ENCODE peak calls at places on chromosomes 13 and 19, in six cellular contexts. One of them, this sample, is unnamed.

GRCh38 chr19:1921326-1921725 is 16.1 kb downstream of the ADAT3 start:
- DNase-seq in HCT116: no peak
- DNase-seq in H1: no peak
- DNase-seq in K562: no peak
- DNase-seq in GM12878: no peak
- DNase-seq in WTC11: no peak
- DNase-seq in this sample: no peak

GRCh38 chr19:51531349-51532315 is at the start of gene SIGLEC6:
- DNase-seq in H1: no peak
- DNase-seq in GM12878: peak
- DNase-seq in K562: no peak
- DNase-seq in HCT116: no peak
- DNase-seq in WTC11: peak
- DNase-seq in this sample: no peak

GRCh38 chr13:37175996-37176395 is 70.5 kb upstream of the CSNK1A1L start:
- DNase-seq in WTC11: no peak
- DNase-seq in H1: no peak
- DNase-seq in GM12878: no peak
- DNase-seq in K562: no peak
- DNase-seq in HCT116: no peak
- DNase-seq in this sample: no peak

GRCh38 chr19:12841094-12841493 is 2.8 kb downstream of the MAST1 start:
- DNase-seq in H1: peak
- DNase-seq in GM12878: no peak
- DNase-seq in HCT116: no peak
- DNase-seq in WTC11: peak
- DNase-seq in K562: peak
- DNase-seq in this sample: peak

GRCh38 chr19:6216996-6217751 is 62.6 kb downstream of the MLLT1 start:
- DNase-seq in K562: peak
- DNase-seq in WTC11: peak
- DNase-seq in HCT116: no peak
- DNase-seq in H1: peak
- DNase-seq in GM12878: no peak
- DNase-seq in this sample: peak

GRCh38 chr19:44893704-44894103 is 2.6 kb downstream of the TOMM40 start:
- DNase-seq in H1: no peak
- DNase-seq in HCT116: no peak
- DNase-seq in K562: no peak
- DNase-seq in GM12878: no peak
- DNase-seq in WTC11: no peak
- DNase-seq in this sample: no peak

GRCh38 chr13:41177616-41178015 is 16.8 kb downstream of the KBTBD7 start:
- DNase-seq in WTC11: no peak
- DNase-seq in HCT116: no peak
- DNase-seq in GM12878: no peak
- DNase-seq in K562: no peak
- DNase-seq in H1: no peak
- DNase-seq in this sample: no peak

GRCh38 chr13:51804295-51805172 is 571 bp upstream of the DHRS12 start:
- DNase-seq in H1: no peak
- DNase-seq in WTC11: no peak
- DNase-seq in HCT116: no peak
- DNase-seq in GM12878: no peak
- DNase-seq in K562: no peak
- DNase-seq in this sample: no peak

GRCh38 chr13:28584873-28585317 is 74.0 kb upstream of the POMP start:
- DNase-seq in GM12878: no peak
- DNase-seq in H1: no peak
- DNase-seq in K562: no peak
- DNase-seq in HCT116: no peak
- DNase-seq in WTC11: no peak
- DNase-seq in this sample: no peak

GRCh38 chr19:13074378-13074777 is 28.3 kb downstream of the LYL1 start:
- DNase-seq in WTC11: no peak
- DNase-seq in HCT116: no peak
- DNase-seq in K562: peak
- DNase-seq in GM12878: no peak
- DNase-seq in H1: no peak
- DNase-seq in this sample: no peak

GRCh38 chr19:405138-405965 is 3.6 kb downstream of the C2CD4C start:
- DNase-seq in GM12878: no peak
- DNase-seq in WTC11: no peak
- DNase-seq in K562: no peak
- DNase-seq in H1: no peak
- DNase-seq in HCT116: no peak
- DNase-seq in this sample: no peak

GRCh38 chr13:96089749-96090239 is at the start of gene HS6ST3:
- DNase-seq in HCT116: peak
- DNase-seq in H1: peak
- DNase-seq in K562: peak
- DNase-seq in GM12878: no peak
- DNase-seq in WTC11: peak
- DNase-seq in this sample: peak

GRCh38 chr19:36032251-36033104 is at the start of gene CLIP3:
- DNase-seq in GM12878: no peak
- DNase-seq in H1: no peak
- DNase-seq in WTC11: peak
- DNase-seq in K562: no peak
- DNase-seq in HCT116: no peak
- DNase-seq in this sample: no peak

GRCh38 chr13:67390462-67391093 is 160.4 kb upstream of the PCDH9 start:
- DNase-seq in H1: no peak
- DNase-seq in K562: no peak
- DNase-seq in WTC11: no peak
- DNase-seq in HCT116: no peak
- DNase-seq in GM12878: no peak
- DNase-seq in this sample: no peak

GRCh38 chr13:21986602-21987001 is 315.7 kb downstream of the FGF9 start:
- DNase-seq in GM12878: no peak
- DNase-seq in WTC11: no peak
- DNase-seq in K562: no peak
- DNase-seq in H1: no peak
- DNase-seq in HCT116: no peak
- DNase-seq in this sample: no peak

GRCh38 chr19:10363789-10364281 is 16.5 kb downstream of the TYK2 start:
- DNase-seq in HCT116: no peak
- DNase-seq in GM12878: no peak
- DNase-seq in K562: no peak
- DNase-seq in WTC11: no peak
- DNase-seq in H1: no peak
- DNase-seq in this sample: no peak

GRCh38 chr13:114226699-114227323 is 7.9 kb upstream of the CDC16 start:
- DNase-seq in H1: peak
- DNase-seq in HCT116: peak
- DNase-seq in WTC11: peak
- DNase-seq in GM12878: peak
- DNase-seq in K562: peak
- DNase-seq in this sample: peak

GRCh38 chr19:47006496-47006895 is 13.1 kb upstream of the NPAS1 start:
- DNase-seq in K562: no peak
- DNase-seq in WTC11: no peak
- DNase-seq in GM12878: no peak
- DNase-seq in H1: no peak
- DNase-seq in HCT116: no peak
- DNase-seq in this sample: no peak

GRCh38 chr19:2244122-2244411 is 5.1 kb upstream of the AMH start:
- DNase-seq in K562: no peak
- DNase-seq in H1: no peak
- DNase-seq in HCT116: no peak
- DNase-seq in GM12878: no peak
- DNase-seq in WTC11: no peak
- DNase-seq in this sample: no peak

GRCh38 chr19:17103177-17103576 is 27.6 kb downstream of the MYO9B start:
- DNase-seq in GM12878: no peak
- DNase-seq in H1: peak
- DNase-seq in K562: peak
- DNase-seq in HCT116: peak
- DNase-seq in WTC11: peak
- DNase-seq in this sample: peak
- TF ChIP-seq SP1 in GM12878: no peak
- TF ChIP-seq SP1 in H1: no peak
- TF ChIP-seq SP1 in K562: no peak
- TF ChIP-seq SP1 in HCT116: no peak
- TF ChIP-seq SP1 in WTC11: no peak
- TF ChIP-seq SP1 in this sample: no peak

GRCh38 chr19:17073869-17074627 is 1.2 kb downstream of the HAUS8 start:
- DNase-seq in WTC11: no peak
- DNase-seq in K562: peak
- DNase-seq in GM12878: no peak
- DNase-seq in HCT116: no peak
- DNase-seq in H1: no peak
- DNase-seq in this sample: no peak
- TF ChIP-seq SP1 in WTC11: no peak
- TF ChIP-seq SP1 in K562: no peak
- TF ChIP-seq SP1 in GM12878: no peak
- TF ChIP-seq SP1 in HCT116: no peak
- TF ChIP-seq SP1 in H1: no peak
- TF ChIP-seq SP1 in this sample: no peak

GRCh38 chr13:91618315-91618714 is 219.9 kb downstream of the GPC5 start:
- DNase-seq in GM12878: no peak
- DNase-seq in H1: no peak
- DNase-seq in WTC11: no peak
- DNase-seq in HCT116: no peak
- DNase-seq in K562: no peak
- DNase-seq in this sample: no peak
- TF ChIP-seq SP1 in GM12878: no peak
- TF ChIP-seq SP1 in H1: no peak
- TF ChIP-seq SP1 in WTC11: no peak
- TF ChIP-seq SP1 in HCT116: no peak
- TF ChIP-seq SP1 in K562: no peak
- TF ChIP-seq SP1 in this sample: no peak

DNA sequence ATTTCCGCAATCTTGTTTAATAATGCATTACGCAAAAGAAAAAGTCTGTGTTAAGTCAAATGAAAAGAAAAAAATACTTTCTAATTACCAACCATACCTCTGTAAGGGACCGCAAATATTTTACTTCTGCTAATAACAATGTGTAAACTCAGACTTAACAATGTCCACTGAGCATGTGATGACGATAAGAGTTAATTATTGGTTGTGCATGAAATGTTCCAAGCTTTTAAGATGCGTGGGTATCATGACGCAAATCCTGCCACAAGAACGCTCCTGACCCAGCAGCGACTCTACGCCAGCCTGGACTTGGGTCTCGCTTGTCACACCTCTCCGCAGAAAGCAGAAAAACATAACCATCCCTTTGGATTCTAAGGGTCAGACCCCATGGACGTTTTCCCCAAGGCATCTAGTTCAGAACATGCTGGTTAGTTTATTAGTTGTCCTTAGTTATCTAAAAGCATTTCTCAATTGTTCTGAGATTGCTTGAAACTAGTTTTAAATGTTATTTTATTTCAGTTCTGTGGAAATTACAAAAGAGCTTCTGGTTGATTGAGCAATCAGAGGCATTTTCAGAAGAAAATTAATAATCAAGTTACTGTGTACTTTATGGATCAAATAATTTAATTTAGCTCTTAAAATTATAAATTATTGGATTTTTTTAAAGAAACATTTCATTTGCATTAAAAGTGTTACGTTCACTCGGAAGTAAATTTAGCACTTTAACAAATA is 779.9 kb upstream of the ARGLU1 start:
- DNase-seq in GM12878: no peak
- DNase-seq in H1: no peak
- DNase-seq in HCT116: no peak
- DNase-seq in WTC11: no peak
- DNase-seq in K562: no peak
- DNase-seq in this sample: no peak
- TF ChIP-seq SP1 in GM12878: no peak
- TF ChIP-seq SP1 in H1: no peak
- TF ChIP-seq SP1 in HCT116: no peak
- TF ChIP-seq SP1 in WTC11: no peak
- TF ChIP-seq SP1 in K562: no peak
- TF ChIP-seq SP1 in this sample: no peak

DNA sequence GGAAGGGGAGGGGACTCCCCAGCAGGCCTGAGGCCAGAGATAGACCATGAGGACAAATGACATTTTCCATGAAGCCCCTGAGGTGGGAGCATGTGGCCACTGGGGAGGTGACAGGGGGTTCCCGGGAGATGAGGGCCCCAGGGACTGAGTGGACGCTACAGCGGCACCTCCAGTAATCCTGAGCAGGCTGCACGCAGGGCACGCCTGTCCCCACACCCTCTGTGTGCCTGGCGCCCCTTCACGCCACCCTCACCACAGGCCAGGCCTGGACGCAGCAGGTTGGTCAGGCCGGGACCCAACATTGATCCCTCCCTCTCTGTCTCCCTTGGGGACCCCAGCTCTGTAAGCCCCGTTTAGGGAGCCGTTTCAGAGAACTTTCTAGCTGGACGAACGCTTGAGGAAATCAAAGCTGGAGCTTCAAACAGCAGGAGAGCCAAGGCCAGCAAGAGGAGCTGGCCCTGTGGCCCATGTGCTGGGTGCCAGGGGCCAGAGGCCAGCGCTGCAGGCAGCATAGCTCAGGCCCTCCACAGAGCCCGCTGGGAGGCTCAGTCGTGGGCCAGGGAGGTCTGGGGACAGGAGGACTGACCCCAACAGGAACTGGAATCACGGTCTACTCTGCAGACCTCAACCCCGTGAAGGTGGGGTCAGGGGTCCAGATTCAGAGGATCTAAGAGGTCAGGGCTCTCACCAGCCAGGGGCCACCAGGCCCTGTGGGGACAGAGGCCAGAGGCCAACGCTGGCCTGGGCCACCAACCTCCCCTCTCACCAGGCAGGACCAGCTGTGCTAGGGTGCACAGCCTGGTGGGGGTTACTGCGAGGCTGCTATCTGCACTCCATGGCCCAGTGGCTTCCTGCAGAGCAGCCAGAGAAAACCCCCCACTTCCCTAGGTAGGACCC is 14.6 kb downstream of the LSM4 start:
- DNase-seq in K562: no peak
- DNase-seq in H1: no peak
- DNase-seq in HCT116: no peak
- DNase-seq in WTC11: no peak
- DNase-seq in GM12878: no peak
- DNase-seq in this sample: no peak
- TF ChIP-seq SP1 in K562: no peak
- TF ChIP-seq SP1 in H1: no peak
- TF ChIP-seq SP1 in HCT116: no peak
- TF ChIP-seq SP1 in WTC11: no peak
- TF ChIP-seq SP1 in GM12878: no peak
- TF ChIP-seq SP1 in this sample: no peak

DNA sequence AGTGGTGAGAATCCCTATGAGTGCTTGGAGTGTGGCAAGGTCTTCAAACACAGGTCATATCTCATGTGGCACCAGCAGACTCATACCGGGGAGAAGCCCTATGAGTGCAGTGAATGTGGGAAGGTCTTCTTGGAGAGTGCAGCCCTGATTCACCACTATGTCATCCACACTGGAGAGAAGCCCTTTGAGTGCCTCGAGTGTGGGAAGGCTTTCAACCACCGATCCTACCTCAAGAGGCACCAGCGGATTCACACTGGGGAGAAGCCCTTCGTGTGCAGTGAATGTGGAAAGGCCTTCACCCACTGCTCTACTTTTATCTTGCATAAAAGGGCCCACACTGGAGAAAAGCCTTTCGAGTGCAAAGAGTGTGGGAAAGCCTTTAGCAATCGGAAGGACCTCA is 18.7 kb upstream of the AURKC start:
- DNase-seq in GM12878: no peak
- DNase-seq in HCT116: no peak
- DNase-seq in WTC11: no peak
- DNase-seq in K562: no peak
- DNase-seq in H1: no peak
- DNase-seq in this sample: no peak
- TF ChIP-seq SP1 in GM12878: no peak
- TF ChIP-seq SP1 in HCT116: no peak
- TF ChIP-seq SP1 in WTC11: no peak
- TF ChIP-seq SP1 in K562: no peak
- TF ChIP-seq SP1 in H1: no peak
- TF ChIP-seq SP1 in this sample: no peak